ENCODE peak calls at places on chromosomes 6 and 20, in six cellular contexts. K, J, Z, Y, G and T are unnamed samples.

GRCh38 chr6:142322066-142322465 is 20.3 kb downstream of the ADGRG6 start:
- DNase-seq in K (no peak), J (no peak), Z (no peak), Y (no peak), G (no peak), T (no peak)

GRCh38 chr6:15818044-15818443 is 155.2 kb upstream of the DTNBP1 start:
- DNase-seq in K (no peak), Y (no peak), Z (no peak), G (no peak), J (no peak), T (no peak)

GRCh38 chr6:75922226-75922625 is 150.2 kb downstream of the IMPG1 start:
- DNase-seq in J (peak), Y (peak), Z (no peak), G (no peak), K (no peak), T (no peak)

GRCh38 chr20:32205502-32206382 is 1.8 kb downstream of the PLAGL2 start:
- DNase-seq in Z (no peak), Y (peak), K (no peak), G (no peak), J (no peak), T (no peak)

GRCh38 chr20:64058536-64058935 is 4.5 kb upstream of the TCEA2 start:
- DNase-seq in G (no peak), K (no peak), Y (peak), Z (no peak), J (peak), T (no peak)

GRCh38 chr20:50872562-50873288 is 58.5 kb downstream of the ADNP start:
- DNase-seq in Y (no peak), G (no peak), K (no peak), Z (no peak), J (no peak), T (no peak)

GRCh38 chr6:28357036-28357435 is 7.3 kb downstream of the ZKSCAN3 start:
- DNase-seq in Y (peak), Z (no peak), K (no peak), J (peak), G (no peak), T (no peak)

GRCh38 chr6:297571-298232 is 5.4 kb downstream of the DUSP22 start:
- DNase-seq in Z (no peak), J (no peak), K (no peak), G (no peak), Y (no peak), T (no peak)

GRCh38 chr6:82144852-82145332 is 102.7 kb downstream of the IBTK start:
- DNase-seq in G (peak), Z (peak), J (peak), Y (peak), K (no peak), T (no peak)

GRCh38 chr6:22737331-22737730 is 168.0 kb downstream of the HDGFL1 start:
- DNase-seq in K (no peak), G (peak), J (peak), Z (peak), Y (peak), T (no peak)

GRCh38 chr6:34689742-34690141 is 6.8 kb downstream of the ILRUN start:
- DNase-seq in J (no peak), G (no peak), K (no peak), Y (no peak), Z (no peak), T (no peak)

GRCh38 chr6:130628862-130629261 is 198.3 kb upstream of the SMLR1 start:
- DNase-seq in Z (no peak), K (no peak), J (no peak), Y (no peak), G (no peak), T (no peak)

GRCh38 chr20:8527998-8528397 is 395.9 kb downstream of the PLCB1 start:
- DNase-seq in J (peak), Z (no peak), Y (peak), G (no peak), K (no peak), T (no peak)

GRCh38 chr20:35680464-35681183 is 15.9 kb upstream of the CPNE1 start:
- DNase-seq in K (no peak), Z (no peak), J (no peak), Y (no peak), G (no peak), T (no peak)

GRCh38 chr6:130198483-130199035 is 24.2 kb downstream of the SAMD3 start:
- DNase-seq in J (no peak), G (no peak), Z (no peak), K (no peak), Y (no peak), T (no peak)

GRCh38 chr6:11144393-11144829 is 32.9 kb upstream of the ERVFRD-1 start:
- DNase-seq in Z (peak), Y (peak), K (peak), G (peak), J (peak), T (peak)

GRCh38 chr6:155974967-155975366 is 519.3 kb upstream of the NOX3 start:
- DNase-seq in G (peak), K (no peak), Y (no peak), Z (no peak), J (no peak), T (no peak)

GRCh38 chr6:37173573-37174195 is 3.7 kb downstream of the PIM1 start:
- DNase-seq in K (no peak), G (no peak), J (no peak), Z (no peak), Y (no peak), T (no peak)

GRCh38 chr6:15922510-15923307 is 206.2 kb upstream of the MYLIP start:
- DNase-seq in Y (no peak), Z (peak), G (no peak), K (no peak), J (peak), T (no peak)

GRCh38 chr6:157242791-157243190 is 80.5 kb downstream of the TMEM242 start:
- DNase-seq in Z (no peak), K (no peak), J (no peak), Y (no peak), G (no peak), T (no peak)

GRCh38 chr6:134686071-134686470 is 263.8 kb downstream of the ALDH8A1 start:
- DNase-seq in Y (peak), K (no peak), Z (no peak), J (peak), G (no peak), T (no peak)

GRCh38 chr6:11251553-11252358 is 19.3 kb upstream of the NEDD9 start:
- DNase-seq in K (no peak), J (peak), G (peak), Y (peak), Z (peak), T (peak)

GRCh38 chr6:40444811-40445210 is 142.4 kb downstream of the LRFN2 start:
- DNase-seq in Y (no peak), J (no peak), Z (no peak), K (no peak), G (peak), T (no peak)

GRCh38 chr20:37991506-37992302 is 41.6 kb downstream of the TTI1 start:
- DNase-seq in J (no peak), Z (no peak), G (no peak), Y (no peak), K (no peak), T (no peak)

GRCh38 chr20:37990571-37991151 is 42.6 kb downstream of the TTI1 start:
- DNase-seq in Z (no peak), J (peak), Y (peak), G (peak), K (peak), T (no peak)

GRCh38 chr20:37995856-37996625 is 37.2 kb downstream of the TTI1 start:
- DNase-seq in Y (no peak), J (no peak), Z (no peak), G (no peak), K (no peak), T (no peak)

GRCh38 chr20:37994512-37994911 is 38.7 kb downstream of the TTI1 start:
- DNase-seq in G (no peak), Y (peak), J (peak), Z (no peak), K (peak), T (no peak)

DNA sequence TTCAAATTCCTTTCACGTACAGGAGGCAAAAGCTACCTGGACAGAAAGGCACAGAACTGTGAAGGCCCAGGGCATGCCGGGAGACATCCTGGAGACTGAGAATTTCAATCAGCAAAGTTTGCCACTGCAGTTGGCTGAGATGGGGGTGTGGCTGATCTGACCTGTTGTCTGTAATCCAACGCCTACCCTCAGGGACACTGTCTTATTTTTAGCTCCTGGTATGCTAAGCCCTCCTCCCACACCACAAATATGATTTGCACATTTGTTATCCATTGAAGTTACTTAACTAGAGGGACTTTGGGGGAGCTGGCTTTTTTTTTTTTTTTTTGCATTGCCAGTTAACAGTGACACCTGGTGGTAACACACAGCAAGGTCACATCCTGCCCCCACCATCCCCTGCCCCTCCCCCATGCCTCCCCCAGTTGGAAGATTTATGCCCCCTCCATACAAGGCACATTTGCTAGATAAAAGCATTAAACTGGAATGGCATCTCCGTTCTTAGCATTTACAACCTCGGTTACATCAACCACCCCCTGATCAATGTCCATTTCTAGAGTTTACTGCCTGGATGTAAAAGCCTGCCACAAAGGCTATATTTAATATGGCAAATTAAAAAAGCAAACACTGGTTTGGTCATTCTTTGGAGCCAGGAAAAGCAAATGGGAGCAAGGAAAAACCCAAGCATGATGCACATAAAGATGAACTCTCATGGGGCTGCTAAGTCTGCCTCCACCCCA is 40.3 kb downstream of the TTI1 start:
- DNase-seq in J (peak), G (peak), Y (peak), Z (no peak), K (peak), T (no peak)
- TF ChIP-seq CTCF in J (no peak), G (peak), Y (peak), Z (no peak), K (peak), T (no peak)

GRCh38 chr20:55174172-55174571 is 698.8 kb downstream of the DOK5 start:
- DNase-seq in G (no peak), Z (no peak), J (no peak), K (no peak), Y (no peak), T (no peak)
- TF ChIP-seq CTCF in G (no peak), Z (no peak), J (no peak), K (no peak), Y (no peak), T (no peak)

DNA sequence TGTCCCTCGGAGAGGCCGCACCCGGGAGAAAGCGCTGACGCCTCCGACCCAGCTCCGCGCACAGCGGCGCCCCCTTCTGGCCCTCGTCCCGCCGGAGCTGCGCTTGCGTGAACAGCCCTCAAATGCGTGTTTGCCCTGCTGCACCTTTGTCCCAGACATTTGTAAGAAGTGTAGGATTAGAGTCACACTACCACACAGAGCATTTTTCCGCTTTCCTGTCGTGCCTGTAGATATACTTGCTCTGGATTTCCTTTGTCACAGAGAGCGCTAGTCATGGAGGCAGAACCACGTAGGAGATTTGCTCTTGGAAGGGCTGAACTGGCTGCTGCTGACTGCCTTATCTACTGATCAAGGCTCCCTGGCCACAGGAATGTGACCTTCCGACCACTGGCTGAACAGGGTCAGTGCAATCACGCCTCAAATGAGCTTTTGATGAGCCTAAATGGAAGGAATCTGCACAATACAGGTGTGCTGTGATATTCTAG is 62.3 kb downstream of the PAX1 start:
- DNase-seq in J (no peak), Z (no peak), Y (no peak), K (no peak), G (no peak), T (no peak)
- TF ChIP-seq CTCF in J (no peak), Z (no peak), Y (no peak), K (no peak), G (no peak), T (no peak)

DNA sequence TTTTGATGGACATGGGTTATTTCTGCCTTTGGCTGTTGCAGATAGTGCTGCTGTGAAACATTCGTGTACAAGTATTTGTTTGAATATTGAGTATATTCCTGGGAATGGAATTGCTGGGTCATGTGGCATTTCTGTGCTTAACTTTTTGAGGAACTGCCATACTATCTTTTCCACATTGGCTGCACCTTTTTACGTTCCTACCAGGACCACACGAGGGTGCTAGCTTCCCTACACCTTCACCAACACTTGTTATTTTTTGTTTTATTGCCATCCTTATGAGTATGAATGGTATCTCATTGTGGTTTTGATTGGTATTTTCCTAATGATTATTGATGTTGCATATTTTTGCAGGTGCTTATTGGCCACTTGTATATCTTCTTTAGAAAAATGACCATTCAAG is 47.8 kb upstream of the PLCG1 start:
- DNase-seq in J (no peak), K (no peak), Z (no peak), Y (no peak), G (no peak), T (no peak)
- TF ChIP-seq CTCF in J (no peak), K (no peak), Z (no peak), Y (no peak), G (no peak), T (no peak)

GRCh38 chr6:71279321-71279720 is 9.3 kb upstream of the OGFRL1 start:
- DNase-seq in J (no peak), K (no peak), Y (no peak), Z (no peak), G (no peak), T (no peak)

GRCh38 chr6:71279740-71280139 is 8.9 kb upstream of the OGFRL1 start:
- DNase-seq in Y (no peak), Z (no peak), K (no peak), G (no peak), J (no peak), T (no peak)

GRCh38 chr6:71280701-71281100 is 7.9 kb upstream of the OGFRL1 start:
- DNase-seq in Y (no peak), K (no peak), G (no peak), Z (no peak), J (no peak), T (no peak)

DNA sequence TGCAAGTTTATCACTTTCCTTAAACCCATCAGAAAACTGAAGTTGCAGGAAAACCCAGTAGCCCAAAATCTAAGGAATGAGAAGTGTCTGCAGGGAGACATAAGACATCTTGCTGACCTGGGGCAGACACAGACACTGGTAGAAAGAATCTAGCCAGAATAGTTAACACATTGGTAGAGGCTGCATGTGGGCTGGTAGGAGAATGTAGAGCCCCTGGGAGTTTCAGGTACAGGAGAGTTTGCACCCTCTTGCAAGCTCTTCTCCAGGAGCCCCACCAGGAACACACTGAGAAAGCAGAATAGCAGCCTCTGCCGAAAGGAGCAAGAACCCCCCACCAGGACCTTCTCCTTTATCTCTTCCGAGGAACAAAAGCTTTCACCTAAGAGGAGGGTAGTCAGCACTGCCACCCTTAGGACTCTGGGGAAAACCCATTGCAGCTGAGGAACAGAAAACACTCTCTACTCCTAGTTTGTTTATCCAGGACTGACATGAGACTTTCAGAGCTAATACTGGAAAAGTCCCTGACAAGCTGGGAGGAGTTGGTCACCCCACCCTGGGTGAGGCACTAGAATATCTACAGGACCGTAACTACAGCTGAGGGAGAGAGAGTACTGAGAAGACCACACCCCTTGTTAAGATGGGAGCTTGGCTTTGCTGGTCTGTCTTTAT is 10.6 kb upstream of the OGFRL1 start:
- DNase-seq in G (no peak), J (no peak), K (no peak), Z (no peak), Y (no peak), T (no peak)
- TF ChIP-seq CTCF in G (no peak), J (no peak), K (no peak), Z (no peak), Y (no peak), T (no peak)

GRCh38 chr6:54266400-54266923 is 41.8 kb upstream of the TINAG start:
- DNase-seq in Z (no peak), K (no peak), Y (no peak), G (no peak), J (no peak), T (no peak)
- TF ChIP-seq CTCF in Z (no peak), K (no peak), Y (no peak), G (no peak), J (no peak), T (no peak)

DNA sequence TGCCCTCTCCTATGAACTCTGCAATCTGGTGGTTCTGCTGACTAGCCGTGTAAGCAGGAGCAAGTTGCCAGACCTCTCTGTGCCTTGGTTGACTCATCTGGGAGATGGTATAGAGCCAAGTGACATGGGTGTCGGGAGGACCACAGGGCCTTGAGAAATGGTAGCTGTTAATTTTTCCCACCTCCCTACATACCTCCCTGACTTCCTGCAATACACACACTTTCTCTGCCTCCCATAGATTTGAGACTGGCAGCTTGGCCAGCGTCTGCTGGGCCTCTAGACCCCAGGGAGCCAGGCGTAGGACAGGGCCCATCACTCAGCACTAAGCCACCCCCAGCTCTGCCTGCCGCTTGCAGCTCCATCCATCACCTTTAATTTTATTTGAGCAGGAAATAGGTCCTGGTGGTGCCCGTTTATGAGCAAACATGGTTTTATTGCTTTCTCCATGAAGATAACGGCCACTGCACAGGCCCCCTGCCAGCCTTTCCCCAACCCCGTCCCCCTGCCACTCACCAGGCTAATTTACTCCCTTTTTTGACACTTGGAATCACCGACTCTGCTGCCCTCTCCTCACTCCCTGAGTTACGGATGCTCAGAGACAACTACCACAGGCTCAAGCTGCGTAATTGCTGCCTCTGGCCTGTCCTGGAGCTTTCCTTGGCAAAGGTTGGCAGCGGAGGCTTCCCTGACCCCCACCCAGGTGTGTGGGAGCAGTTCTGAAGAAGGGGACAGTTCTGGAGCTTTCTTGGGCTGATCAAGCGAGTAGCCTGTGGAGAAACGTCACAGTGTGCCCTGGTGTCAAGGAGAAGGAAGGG is 11.1 kb downstream of the GLP1R start:
- DNase-seq in K (no peak), Z (no peak), Y (no peak), G (no peak), J (no peak), T (no peak)
- TF ChIP-seq CTCF in K (no peak), Z (no peak), Y (no peak), G (no peak), J (no peak), T (no peak)

GRCh38 chr6:144063744-144064401 is 31.5 kb downstream of the SF3B5 start:
- DNase-seq in Z (peak), K (peak), G (peak), J (no peak), Y (no peak), T (peak)
- TF ChIP-seq CTCF in Z (no peak), K (no peak), G (peak), J (no peak), Y (no peak), T (no peak)

DNA sequence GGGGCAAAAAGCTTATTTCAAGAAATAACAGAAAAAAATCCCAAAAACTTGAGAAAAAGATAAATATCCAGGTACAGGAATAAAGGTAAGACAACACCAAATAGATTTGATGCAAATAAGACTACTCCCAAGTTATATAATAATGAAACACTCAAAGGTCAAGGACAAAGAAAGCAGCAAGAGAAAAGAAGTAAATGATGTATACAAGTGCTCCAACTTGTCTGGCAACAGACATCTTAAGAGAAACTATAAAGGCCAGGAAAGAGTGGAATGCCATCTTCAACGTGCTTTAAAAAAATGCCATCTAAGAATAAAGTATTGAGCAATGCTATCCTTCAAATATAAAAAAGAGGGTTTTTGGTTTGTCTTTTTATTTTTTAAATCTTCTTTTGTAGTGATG is 54.2 kb downstream of the REV3L start:
- DNase-seq in J (no peak), K (no peak), Z (no peak), Y (no peak), G (no peak), T (no peak)
- TF ChIP-seq CTCF in J (no peak), K (no peak), Z (no peak), Y (no peak), G (no peak), T (no peak)

GRCh38 chr6:46410330-46410953 is 80.8 kb downstream of the RCAN2 start:
- DNase-seq in G (no peak), Y (peak), J (peak), K (no peak), Z (peak), T (no peak)
- TF ChIP-seq CTCF in G (peak), Y (peak), J (peak), K (peak), Z (peak), T (no peak)